ENCODE peak calls at places on chromosomes 7 and 10, in ten cellular contexts. P is left lobe of liver; W is activated T-cell treated with anti-CD3 and anti-CD28 coated beads, Interleukin-2, amount 50 U/mL, for 4 hours; V is stimulated activated naive CD8-positive, alpha-beta T cell treated with anti-CD3 and anti-CD28 coated beads, Interleukin-15, Interleukin-2, amounts not matched to agents 100 U/mL and 50 U/mL, for 24 hours; I is omental fat pad; A is CD8-positive, alpha-beta T cell; T is naive B cell; L is foreskin keratinocyte; M is IMR-90; N is psoas muscle. H is an unnamed sample.

GRCh38 chr7:117470777-117471176 is 9.0 kb upstream of the CFTR start:
- ATAC-seq in P (peak), W (no peak), V (no peak), I (no peak), A (no peak), T (no peak), L (no peak), M (no peak), N (no peak), H (no peak)

GRCh38 chr7:18574676-18575075 is 79.1 kb downstream of the HDAC9 start:
- ATAC-seq in P (no peak), W (no peak), V (peak), I (no peak), A (no peak), T (no peak), L (no peak), M (no peak), N (no peak), H (no peak)

GRCh38 chr10:62205750-62206399 is 62.8 kb downstream of the RTKN2 start:
- ATAC-seq in P (no peak), W (peak), V (no peak), I (no peak), A (no peak), T (no peak), L (no peak), M (no peak), N (no peak), H (peak)

GRCh38 chr10:110757563-110757962 is 113.4 kb downstream of the RBM20 start:
- ATAC-seq in P (no peak), W (no peak), V (no peak), I (no peak), A (no peak), T (no peak), L (no peak), M (no peak), N (no peak), H (no peak)

GRCh38 chr10:124138195-124138882 is 44.9 kb upstream of the CHST15 start:
- ATAC-seq in P (peak), W (no peak), V (no peak), I (peak), A (no peak), T (no peak), L (no peak), M (no peak), N (peak), H (no peak)

GRCh38 chr10:70440296-70441160 is 953 bp downstream of the NODAL start:
- ATAC-seq in P (no peak), W (peak), V (no peak), I (no peak), A (peak), T (peak), L (peak), M (peak), N (peak), H (peak)

GRCh38 chr7:16083931-16084330 is 337.4 kb downstream of the CRPPA start:
- ATAC-seq in P (no peak), W (no peak), V (no peak), I (no peak), A (no peak), T (no peak), L (peak), M (no peak), N (no peak), H (no peak)

GRCh38 chr7:47514818-47515217 is 67.1 kb downstream of the TNS3 start:
- ATAC-seq in P (no peak), W (no peak), V (no peak), I (no peak), A (no peak), T (no peak), L (no peak), M (no peak), N (no peak), H (no peak)